ENCODE peak calls at places on chromosomes 16 and 17, in nine cellular contexts. E, N, G, H, B, O, Z, Y and J are unnamed samples.
A peak's percentile ranks its signal among the peaks of the same experiment; 100 is the strongest.

GRCh38 chr17:4947411-4948165 is 742 bp downstream of the PFN1 start:
- DNase-seq in E (peak; percentile 48), N (peak; percentile 70), G (peak; percentile 57), H (peak; percentile 53), B (no peak), O (peak; percentile 82), Z (peak; percentile 40), Y (peak; percentile 32), J (peak; percentile 36)

GRCh38 chr16:65991149-65991701 is 375.3 kb upstream of the CDH5 start:
- DNase-seq in E (no peak), N (no peak), G (no peak), H (no peak), B (no peak), O (no peak), Z (no peak), Y (peak; percentile 35), J (no peak)

GRCh38 chr17:4261452-4261851 is 2.3 kb downstream of the ANKFY1 start:
- DNase-seq in E (no peak), N (no peak), G (no peak), H (no peak), B (no peak), O (no peak), Z (no peak), Y (no peak), J (no peak)

GRCh38 chr17:50353600-50354195 is 7.8 kb downstream of the XYLT2 start:
- DNase-seq in E (no peak), N (peak; percentile 25), G (no peak), H (no peak), B (no peak), O (no peak), Z (no peak), Y (no peak), J (no peak)

GRCh38 chr17:40326014-40326831 is 17.2 kb downstream of the RARA start:
- DNase-seq in E (peak; percentile 19), N (no peak), G (no peak), H (no peak), B (no peak), O (peak; percentile 74), Z (no peak), Y (no peak), J (no peak)

GRCh38 chr17:29740017-29740416 is 117.3 kb upstream of the CORO6 start:
- DNase-seq in E (no peak), N (no peak), G (no peak), H (no peak), B (no peak), O (no peak), Z (no peak), Y (peak; percentile 54), J (no peak)

GRCh38 chr17:42276609-42277341 is 584 bp upstream of the STAT5B start:
- DNase-seq in E (peak; percentile 83), N (peak; percentile 74), G (peak; percentile 85), H (peak; percentile 88), B (no peak), O (no peak), Z (peak; percentile 73), Y (peak; percentile 49), J (peak; percentile 62)

GRCh38 chr16:77234611-77235010 is 35.4 kb downstream of the SYCE1L start:
- DNase-seq in E (no peak), N (no peak), G (no peak), H (no peak), B (no peak), O (no peak), Z (no peak), Y (no peak), J (no peak)

GRCh38 chr17:42266918-42267766 is 9.0 kb downstream of the STAT5B start:
- DNase-seq in E (no peak), N (no peak), G (no peak), H (peak; percentile 99), B (peak; percentile 76), O (no peak), Z (peak; percentile 87), Y (no peak), J (no peak)

GRCh38 chr17:78944956-78945355 is 19.8 kb upstream of the TIMP2 start:
- DNase-seq in E (no peak), N (no peak), G (no peak), H (no peak), B (no peak), O (no peak), Z (no peak), Y (no peak), J (no peak)

GRCh38 chr16:47055136-47055885 is 81.8 kb upstream of the DNAJA2 start:
- DNase-seq in E (no peak), N (no peak), G (no peak), H (no peak), B (no peak), O (no peak), Z (no peak), Y (no peak), J (no peak)

GRCh38 chr16:47053895-47054294 is 80.4 kb upstream of the DNAJA2 start:
- DNase-seq in E (no peak), N (no peak), G (no peak), H (no peak), B (no peak), O (no peak), Z (no peak), Y (no peak), J (no peak)

GRCh38 chr16:47051031-47051430 is 77.6 kb upstream of the DNAJA2 start:
- DNase-seq in E (no peak), N (no peak), G (no peak), H (no peak), B (no peak), O (no peak), Z (no peak), Y (no peak), J (no peak)

GRCh38 chr16:47054306-47054705 is 80.8 kb upstream of the DNAJA2 start:
- DNase-seq in E (no peak), N (no peak), G (no peak), H (no peak), B (no peak), O (no peak), Z (no peak), Y (no peak), J (no peak)

GRCh38 chr16:47052666-47053640 is 79.5 kb upstream of the DNAJA2 start:
- DNase-seq in E (no peak), N (no peak), G (no peak), H (no peak), B (no peak), O (no peak), Z (no peak), Y (no peak), J (no peak)
- TF ChIP-seq CTCF in E (no peak), N (no peak), G (no peak), H (no peak), B (no peak), O (no peak), Z (no peak), Y (no peak), J (no peak)

DNA sequence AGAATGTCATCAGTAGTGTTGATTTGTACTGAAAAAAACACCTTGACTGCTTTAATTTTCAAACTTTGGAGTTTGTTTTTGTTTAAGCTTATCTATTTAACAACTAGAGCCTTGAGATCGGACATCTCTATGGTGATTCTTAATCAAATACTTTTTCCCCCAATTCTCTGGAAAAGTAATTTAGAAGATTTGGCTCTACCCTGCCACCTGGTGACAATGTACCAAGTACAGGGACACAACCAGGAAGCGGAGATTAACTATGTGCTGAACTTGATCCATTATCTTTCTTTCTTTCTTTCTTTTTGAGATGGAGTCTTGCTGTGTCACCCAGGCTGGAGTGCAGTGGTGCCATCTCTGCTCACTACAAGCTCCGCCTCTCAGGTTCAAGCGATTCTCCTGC is 30.8 kb downstream of the USP43 start:
- DNase-seq in E (peak; percentile 10), N (no peak), G (no peak), H (no peak), B (no peak), O (no peak), Z (no peak), Y (peak; percentile 9), J (no peak)
- TF ChIP-seq CTCF in E (peak; percentile 45), N (peak; percentile 14), G (no peak), H (no peak), B (peak; percentile 41), O (no peak), Z (peak; percentile 44), Y (peak; percentile 31), J (peak; percentile 44)

GRCh38 chr16:69565611-69566436 is at the start of gene NFAT5:
- DNase-seq in E (peak; percentile 93), N (peak; percentile 92), G (peak; percentile 85), H (peak; percentile 74), B (peak; percentile 42), O (peak; percentile 84), Z (peak; percentile 83), Y (peak; percentile 98), J (peak; percentile 89)

GRCh38 chr16:69564845-69565610 is 738 bp upstream of the NFAT5 start:
- DNase-seq in E (no peak), N (no peak), G (no peak), H (no peak), B (no peak), O (no peak), Z (no peak), Y (no peak), J (no peak)

GRCh38 chr16:69562818-69563217 is 2.9 kb upstream of the NFAT5 start:
- DNase-seq in E (no peak), N (no peak), G (no peak), H (no peak), B (no peak), O (no peak), Z (no peak), Y (no peak), J (no peak)

GRCh38 chr16:69561901-69562300 is 3.9 kb upstream of the NFAT5 start:
- DNase-seq in E (no peak), N (no peak), G (no peak), H (no peak), B (no peak), O (no peak), Z (no peak), Y (peak; percentile 29), J (no peak)

GRCh38 chr16:69563605-69564580 is 1.9 kb upstream of the NFAT5 start:
- DNase-seq in E (no peak), N (no peak), G (no peak), H (peak; percentile 65), B (no peak), O (peak; percentile 63), Z (no peak), Y (peak; percentile 22), J (no peak)
- TF ChIP-seq CTCF in E (no peak), N (no peak), G (no peak), H (no peak), B (no peak), O (no peak), Z (no peak), Y (no peak), J (no peak)

GRCh38 chr16:88484505-88485365 is 31.7 kb downstream of the ZFPM1 start:
- DNase-seq in E (no peak), N (peak; percentile 74), G (no peak), H (no peak), B (no peak), O (no peak), Z (no peak), Y (no peak), J (no peak)

GRCh38 chr16:88487124-88487432 is 34.0 kb downstream of the ZFPM1 start:
- DNase-seq in E (no peak), N (no peak), G (no peak), H (no peak), B (no peak), O (no peak), Z (no peak), Y (no peak), J (no peak)

GRCh38 chr16:88489163-88489721 is 36.2 kb downstream of the ZFPM1 start:
- DNase-seq in E (peak; percentile 90), N (peak; percentile 77), G (no peak), H (no peak), B (no peak), O (no peak), Z (no peak), Y (peak; percentile 72), J (no peak)

GRCh38 chr16:88487920-88488842 is 35.1 kb downstream of the ZFPM1 start:
- DNase-seq in E (peak; percentile 98), N (peak; percentile 96), G (no peak), H (no peak), B (no peak), O (no peak), Z (no peak), Y (peak; percentile 98), J (peak; percentile 76)

GRCh38 chr16:88486398-88487123 is 33.5 kb downstream of the ZFPM1 start:
- DNase-seq in E (no peak), N (no peak), G (no peak), H (no peak), B (no peak), O (no peak), Z (no peak), Y (no peak), J (no peak)
- TF ChIP-seq CTCF in E (no peak), N (no peak), G (no peak), H (no peak), B (no peak), O (no peak), Z (no peak), Y (no peak), J (no peak)